ENCODE peak calls at places on chromosomes 16 and 17, in five cellular contexts. Q is A549, I is transverse colon, O is GM23248, V is caudate nucleus. K is an unnamed sample.

GRCh38 chr16:87447323-87447722 is 45.5 kb downstream of the ZCCHC14 start:
- DNase-seq in O (no peak), Q (no peak), I (no peak), V (no peak), K (no peak)

GRCh38 chr17:31054761-31055160 is 40.0 kb upstream of the NF1 start:
- DNase-seq in I (no peak), V (no peak), Q (no peak), O (no peak), K (no peak)

GRCh38 chr17:79842656-79843474 is 3.6 kb upstream of the CBX4 start:
- DNase-seq in V (no peak), Q (no peak), I (peak), O (peak), K (no peak)

GRCh38 chr16:73887895-73888294 is 408.7 kb upstream of the PSMD7 start:
- DNase-seq in I (no peak), V (no peak), Q (no peak), O (no peak), K (no peak)

GRCh38 chr16:88350922-88351321 is 31.8 kb upstream of the ZNF469 start:
- DNase-seq in O (no peak), I (no peak), V (no peak), Q (no peak), K (no peak)

GRCh38 chr17:17561408-17562144 is 29.9 kb downstream of the PEMT start:
- DNase-seq in O (no peak), V (no peak), Q (no peak), I (peak), K (no peak)

GRCh38 chr17:60149691-60150582 is at the start of gene CA4:
- DNase-seq in I (no peak), V (peak), O (no peak), Q (no peak), K (no peak)

GRCh38 chr17:80889897-80890550 is 101.6 kb upstream of the CHMP6 start:
- DNase-seq in O (no peak), V (no peak), Q (no peak), I (no peak), K (no peak)

GRCh38 chr17:57699751-57700186 is 45.3 kb downstream of the CCDC182 start:
- DNase-seq in Q (no peak), I (no peak), O (no peak), V (no peak), K (no peak)

GRCh38 chr17:27545562-27546229 is 85.3 kb upstream of the LGALS9 start:
- DNase-seq in O (no peak), V (peak), I (no peak), Q (no peak), K (no peak)

GRCh38 chr16:12600536-12601256 is 203.0 kb downstream of the CPPED1 start:
- DNase-seq in V (no peak), Q (no peak), O (no peak), I (no peak), K (no peak)

GRCh38 chr17:4786111-4786491 is at the start of gene VMO1:
- DNase-seq in V (peak), I (peak), Q (no peak), O (peak), K (no peak)

GRCh38 chr16:49012961-49013726 is 268.5 kb downstream of the CBLN1 start:
- DNase-seq in Q (no peak), V (peak), O (no peak), I (peak), K (no peak)

GRCh38 chr17:64331946-64332493 is 58.6 kb downstream of the PECAM1 start:
- DNase-seq in I (no peak), V (no peak), O (peak), Q (no peak), K (no peak)

GRCh38 chr17:37488009-37488604 is 1.6 kb upstream of the DUSP14 start:
- DNase-seq in I (no peak), Q (peak), V (peak), O (peak), K (no peak)

GRCh38 chr17:80124351-80124981 is 22.5 kb downstream of the EIF4A3 start:
- DNase-seq in O (peak), V (no peak), Q (peak), I (no peak), K (peak)

GRCh38 chr17:7313028-7313889 is 1.9 kb downstream of the GPS2 start:
- DNase-seq in O (peak), Q (peak), V (no peak), I (no peak), K (no peak)

DNA sequence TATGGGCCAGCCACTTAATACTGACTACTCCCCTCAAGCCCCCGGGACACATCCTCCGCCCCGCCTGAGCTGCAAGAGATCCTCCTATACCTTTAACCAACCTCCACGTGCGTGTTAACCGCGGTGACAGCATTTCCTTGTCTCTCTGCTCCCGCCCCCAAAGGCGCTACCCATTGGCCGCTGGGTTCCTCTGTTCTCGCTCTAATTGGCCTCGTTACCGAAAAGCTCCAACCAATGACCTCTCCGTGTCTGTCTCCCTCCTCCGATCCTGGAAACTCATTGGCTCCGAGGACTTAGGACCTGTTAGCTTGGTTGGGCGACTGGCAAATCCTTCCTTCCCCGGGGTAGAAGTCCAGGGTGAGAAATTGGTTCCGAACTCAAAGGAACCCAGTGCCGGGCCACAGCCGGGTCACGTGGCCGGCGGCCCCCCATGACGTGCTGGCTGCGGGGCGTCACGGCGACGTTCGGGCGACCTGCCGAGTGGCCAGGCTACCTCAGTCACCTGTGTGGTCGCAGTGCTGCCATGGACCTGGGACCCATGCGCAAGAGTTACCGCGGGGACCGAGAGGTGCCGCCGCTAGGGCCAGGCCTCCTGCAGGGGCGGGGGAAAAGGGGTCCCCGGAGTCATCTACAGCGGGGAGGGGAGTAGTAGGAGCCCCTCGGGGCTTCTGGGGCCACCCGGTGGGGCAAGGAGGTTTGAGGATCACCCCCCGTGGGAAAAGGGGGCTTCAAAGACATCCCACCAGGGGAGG is at the start of gene PNPO:
- DNase-seq in O (peak), I (peak), V (peak), Q (peak), K (peak)
- H3K27ac ChIP-seq in O (peak), I (peak), V (peak), Q (peak), K (peak)

DNA sequence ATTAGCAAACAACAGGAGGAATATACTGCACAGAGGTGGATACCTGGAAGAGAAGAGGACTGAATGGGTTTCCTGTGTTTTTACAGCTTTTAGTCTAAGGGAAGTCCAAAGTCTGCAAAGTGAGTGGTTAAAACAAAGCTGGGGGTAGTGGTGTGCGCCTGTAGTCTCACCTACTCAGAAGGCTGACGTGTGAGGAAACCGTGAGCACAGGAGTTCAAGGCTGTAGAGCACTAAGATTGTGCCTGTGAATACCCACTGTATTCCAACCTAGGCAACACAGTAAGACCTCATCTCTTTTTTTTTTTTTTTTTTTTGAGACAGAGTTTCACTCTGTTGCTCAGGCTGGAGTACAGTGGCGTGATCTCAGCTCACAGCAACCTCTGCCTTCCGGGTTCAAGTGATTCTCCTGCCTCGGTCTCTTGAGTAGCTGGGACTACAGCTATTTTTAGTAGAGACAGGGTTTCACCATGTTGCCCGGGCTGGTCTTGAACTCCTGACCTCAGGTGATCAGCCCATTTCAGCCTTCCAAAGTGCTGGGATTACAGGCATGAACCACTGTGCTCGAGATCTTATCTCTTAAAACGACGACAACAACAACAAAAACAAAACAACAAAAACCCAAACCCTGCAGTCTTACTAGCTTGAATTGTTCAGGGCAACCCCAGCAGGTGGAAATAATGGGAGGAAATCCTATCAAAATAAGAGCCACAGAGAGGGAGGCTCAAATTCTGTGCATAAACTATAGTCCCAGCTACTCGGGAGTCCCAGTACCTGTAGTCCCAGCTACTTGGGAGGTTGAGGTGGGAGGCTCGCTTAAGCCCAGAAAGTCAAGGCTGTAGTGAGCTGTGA is 16.7 kb upstream of the ATP6V0A1 start:
- DNase-seq in I (peak), Q (no peak), V (no peak), O (no peak), K (no peak)
- H3K27ac ChIP-seq in I (peak), Q (no peak), V (no peak), O (no peak), K (no peak)

DNA sequence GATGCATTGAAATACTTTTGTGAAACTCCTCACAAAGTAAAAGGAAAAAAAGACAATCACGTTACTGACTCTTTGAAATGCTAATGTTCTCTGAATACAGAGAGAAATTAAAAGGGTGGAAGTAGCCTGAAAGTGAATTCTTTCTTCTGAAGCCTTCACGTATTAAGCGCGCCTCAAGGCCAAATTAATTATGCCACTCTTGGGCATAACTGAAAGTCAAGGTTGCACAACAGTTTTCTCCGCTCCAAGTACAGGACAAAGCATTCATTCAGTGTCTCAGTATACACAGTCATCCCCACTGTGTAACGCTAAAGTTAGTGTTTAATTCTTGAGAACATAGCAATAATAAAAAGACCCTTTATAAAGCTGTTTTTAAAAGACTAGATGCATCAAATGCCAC is 21.5 kb downstream of the PARN start:
- DNase-seq in I (no peak), Q (no peak), V (no peak), O (no peak), K (peak)
- H3K27ac ChIP-seq in I (no peak), Q (no peak), V (peak), O (no peak), K (no peak)

DNA sequence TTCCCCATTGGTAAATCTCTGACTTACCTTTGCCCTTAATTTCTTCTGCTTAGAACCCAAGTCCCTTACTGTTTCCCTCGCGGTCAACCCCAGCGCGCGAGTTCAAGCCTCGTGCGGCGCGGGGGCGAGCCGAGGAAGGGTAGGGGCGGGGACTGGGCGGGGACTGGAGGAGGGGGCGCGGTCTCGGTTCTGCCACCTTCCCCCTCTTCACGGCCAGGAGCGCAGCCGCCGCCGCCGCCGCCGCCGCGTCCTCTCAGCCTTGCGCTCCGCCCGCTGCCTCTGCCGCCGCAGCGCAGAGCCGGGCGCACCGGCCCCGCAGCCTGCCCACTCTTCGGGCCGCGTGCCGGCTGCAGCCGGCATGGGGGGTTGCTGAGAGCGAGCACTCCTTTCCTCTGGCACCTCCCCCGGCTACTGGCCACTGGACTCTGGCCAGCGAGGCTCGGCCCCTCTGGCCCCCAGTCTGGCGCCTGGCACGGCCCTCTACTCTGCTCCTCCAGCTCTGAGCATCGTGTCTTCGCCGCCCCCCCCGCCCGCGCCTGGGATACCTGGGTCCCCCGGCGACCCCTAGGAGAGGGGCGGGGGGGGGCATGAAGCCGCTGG is at the start of gene RAPGEFL1:
- DNase-seq in O (peak), I (peak), Q (no peak), V (peak), K (peak)
- H3K27ac ChIP-seq in O (no peak), I (peak), Q (peak), V (peak), K (no peak)

GRCh38 chr16:10920726-10921427 is 21.4 kb downstream of the DEXI start:
- DNase-seq in Q (no peak), O (peak), I (no peak), V (no peak), K (no peak)
- H3K27ac ChIP-seq in Q (no peak), O (no peak), I (no peak), V (no peak), K (no peak)